ENCODE peak calls at places on chromosomes 12 and 14, in seven cellular contexts. H, S, V, B, A, T and P are unnamed samples.

GRCh38 chr12:108839011-108839889 is 18.1 kb downstream of the SSH1 start:
- DNase-seq in H (peak), S (peak), V (peak), B (peak), A (no peak), T (no peak), P (no peak)

GRCh38 chr14:58774531-58774930 is 136.8 kb downstream of the DACT1 start:
- DNase-seq in H (no peak), S (no peak), V (no peak), B (no peak), A (no peak), T (no peak), P (no peak)

GRCh38 chr12:15987696-15988095 is 76.6 kb downstream of the DERA start:
- DNase-seq in H (peak), S (no peak), V (no peak), B (no peak), A (no peak), T (no peak), P (no peak)

GRCh38 chr14:94364037-94364436 is 24.4 kb downstream of the SERPINA1 start:
- DNase-seq in H (no peak), S (no peak), V (no peak), B (no peak), A (no peak), T (no peak), P (no peak)

GRCh38 chr12:8678661-8679111 is 16.1 kb upstream of the MFAP5 start:
- DNase-seq in H (no peak), S (no peak), V (peak), B (no peak), A (no peak), T (no peak), P (no peak)

GRCh38 chr12:122089080-122089479 is 10.5 kb downstream of the MLXIP start:
- DNase-seq in H (no peak), S (no peak), V (no peak), B (no peak), A (no peak), T (no peak), P (no peak)

GRCh38 chr12:124646385-124647230 is 79.2 kb upstream of the NCOR2 start:
- DNase-seq in H (no peak), S (no peak), V (no peak), B (no peak), A (no peak), T (no peak), P (no peak)

GRCh38 chr12:12922191-12922616 is 29.8 kb downstream of the GPRC5D start:
- DNase-seq in H (no peak), S (no peak), V (no peak), B (peak), A (no peak), T (no peak), P (no peak)

GRCh38 chr12:105020241-105020962 is 34.3 kb downstream of the NOPCHAP1 start:
- DNase-seq in H (no peak), S (no peak), V (no peak), B (no peak), A (no peak), T (no peak), P (no peak)

GRCh38 chr12:52585951-52586350 is 12.3 kb upstream of the KRT74 start:
- DNase-seq in H (no peak), S (no peak), V (no peak), B (no peak), A (no peak), T (no peak), P (no peak)

GRCh38 chr12:57523706-57524614 is 1.3 kb downstream of the MBD6 start:
- DNase-seq in H (no peak), S (no peak), V (no peak), B (no peak), A (no peak), T (peak), P (no peak)

GRCh38 chr12:75641031-75641780 is 129.8 kb upstream of the KRR1 start:
- DNase-seq in H (no peak), S (no peak), V (no peak), B (peak), A (no peak), T (peak), P (no peak)

GRCh38 chr12:124498178-124498869 is 69.1 kb downstream of the NCOR2 start:
- DNase-seq in H (peak), S (peak), V (no peak), B (peak), A (no peak), T (no peak), P (no peak)

GRCh38 chr14:49977126-49977841 is 84.4 kb downstream of the ARF6 start:
- DNase-seq in H (no peak), S (no peak), V (no peak), B (no peak), A (no peak), T (peak), P (no peak)

GRCh38 chr12:111991946-111992345 is 21.0 kb downstream of the TMEM116 start:
- DNase-seq in H (no peak), S (no peak), V (no peak), B (peak), A (no peak), T (no peak), P (no peak)

GRCh38 chr14:80679273-80679672 is 262.3 kb downstream of the CEP128 start:
- DNase-seq in H (no peak), S (no peak), V (no peak), B (no peak), A (no peak), T (no peak), P (no peak)

GRCh38 chr12:109740694-109741245 is 27.1 kb downstream of the FAM222A start:
- DNase-seq in H (peak), S (peak), V (no peak), B (no peak), A (no peak), T (no peak), P (no peak)

GRCh38 chr14:103687712-103688111 is 27.5 kb downstream of the XRCC3 start:
- DNase-seq in H (no peak), S (peak), V (no peak), B (no peak), A (no peak), T (no peak), P (no peak)

GRCh38 chr12:87988534-87988933 is 40.7 kb downstream of the C12orf50 start:
- DNase-seq in H (no peak), S (no peak), V (no peak), B (no peak), A (no peak), T (no peak), P (no peak)

GRCh38 chr14:99001241-99001640 is 270.8 kb downstream of the BCL11B start:
- DNase-seq in H (no peak), S (no peak), V (no peak), B (no peak), A (no peak), T (no peak), P (no peak)

GRCh38 chr12:124211753-124212152 is 83.1 kb upstream of the RFLNA start:
- DNase-seq in H (no peak), S (no peak), V (no peak), B (no peak), A (no peak), T (no peak), P (no peak)

GRCh38 chr12:117742721-117743120 is 226.1 kb downstream of the KSR2 start:
- DNase-seq in H (no peak), S (no peak), V (no peak), B (no peak), A (no peak), T (no peak), P (no peak)

GRCh38 chr14:102255401-102256190 is 49.4 kb downstream of the MOK start:
- DNase-seq in H (peak), S (peak), V (no peak), B (peak), A (no peak), T (no peak), P (no peak)

DNA sequence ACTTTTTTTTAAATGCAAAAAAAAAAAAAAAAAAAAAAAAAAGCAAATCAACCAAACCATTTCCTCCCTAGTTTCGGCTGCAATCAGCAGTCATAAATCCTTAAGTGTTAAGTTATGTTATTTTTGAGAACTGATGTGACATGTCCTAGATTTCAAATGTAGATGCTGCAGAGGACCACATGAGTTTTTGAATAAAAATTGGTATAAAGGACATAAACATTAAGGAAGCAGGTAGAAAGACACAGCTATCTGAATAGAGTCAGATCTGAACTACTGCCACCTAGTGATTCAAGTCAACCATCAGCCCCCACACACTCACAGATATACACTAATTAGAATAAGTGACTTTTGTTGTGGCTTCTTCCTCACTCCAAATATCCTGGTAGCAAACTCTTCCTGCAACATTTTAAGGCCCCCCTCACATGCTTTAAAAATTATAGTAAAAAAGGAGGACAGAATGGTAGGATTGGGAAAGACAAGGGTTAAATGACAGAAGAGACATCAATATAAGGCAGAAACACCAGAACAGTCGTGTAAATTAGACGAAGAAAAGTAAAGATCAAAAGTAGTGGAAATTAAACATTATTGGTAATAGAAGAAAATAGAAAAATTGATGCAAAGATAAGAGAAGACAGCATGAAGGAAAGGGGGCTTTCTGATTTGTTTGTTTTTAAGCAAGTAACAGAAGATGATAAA is 394.5 kb upstream of the ATP2B1 start:
- DNase-seq in H (no peak), S (peak), V (no peak), B (peak), A (no peak), T (peak), P (no peak)
- TF ChIP-seq CTCF in H (peak), S (peak), V (peak), B (peak), A (no peak), T (peak), P (peak)

DNA sequence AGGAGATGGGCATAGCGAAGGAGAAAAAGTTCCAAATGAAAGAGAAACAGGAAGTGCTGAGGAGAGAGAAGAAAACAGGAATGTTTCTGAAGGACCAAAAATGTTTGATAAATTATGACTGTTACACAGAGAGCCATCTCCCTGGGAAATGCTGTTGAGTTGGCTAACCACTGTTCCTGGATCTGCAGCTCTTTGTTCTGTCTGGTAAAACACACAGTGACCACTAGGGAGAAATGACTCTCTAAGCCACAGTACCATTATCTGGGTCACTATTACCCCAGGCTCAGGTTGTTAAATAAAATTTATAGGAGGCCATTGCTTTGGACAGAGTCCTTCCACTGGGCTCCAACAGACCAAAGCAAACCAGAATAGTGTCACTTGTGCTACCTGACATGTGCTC is 219.3 kb downstream of the CRADD start:
- DNase-seq in H (no peak), S (no peak), V (no peak), B (peak), A (no peak), T (peak), P (no peak)
- TF ChIP-seq CTCF in H (no peak), S (peak), V (no peak), B (peak), A (no peak), T (no peak), P (no peak)

GRCh38 chr14:51581017-51581881 is 70.5 kb upstream of the FRMD6 start:
- DNase-seq in H (no peak), S (no peak), V (peak), B (peak), A (no peak), T (no peak), P (no peak)

GRCh38 chr14:51576899-51577298 is 74.8 kb upstream of the FRMD6 start:
- DNase-seq in H (no peak), S (no peak), V (no peak), B (peak), A (no peak), T (no peak), P (no peak)

GRCh38 chr14:51578853-51579252 is 72.9 kb upstream of the FRMD6 start:
- DNase-seq in H (no peak), S (no peak), V (no peak), B (no peak), A (no peak), T (no peak), P (no peak)

GRCh38 chr14:51582437-51582836 is 69.3 kb upstream of the FRMD6 start:
- DNase-seq in H (no peak), S (no peak), V (no peak), B (peak), A (no peak), T (no peak), P (no peak)
- TF ChIP-seq CTCF in H (no peak), S (no peak), V (no peak), B (no peak), A (no peak), T (no peak), P (no peak)

DNA sequence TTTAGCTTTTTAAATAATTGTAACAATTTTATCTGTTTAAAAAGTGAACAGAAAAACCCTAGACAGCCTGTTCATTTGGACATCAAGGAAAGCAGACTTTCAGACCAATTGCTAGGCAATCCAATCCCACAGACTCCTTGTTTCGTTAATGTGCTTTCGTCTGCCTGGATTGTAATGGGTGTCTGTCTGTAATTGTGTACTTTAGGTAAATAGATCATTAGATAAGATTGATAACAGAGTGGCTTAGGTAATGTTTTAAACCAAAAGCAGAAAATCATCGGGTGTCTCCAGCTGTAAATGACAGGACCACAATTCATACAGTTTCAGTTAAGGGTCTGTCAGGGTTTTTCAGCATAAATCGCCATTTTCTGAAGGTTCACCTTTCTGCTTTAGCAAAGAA is 19.7 kb downstream of the CCDC60 start:
- DNase-seq in H (no peak), S (no peak), V (no peak), B (no peak), A (no peak), T (no peak), P (no peak)
- TF ChIP-seq CTCF in H (no peak), S (no peak), V (no peak), B (no peak), A (no peak), T (no peak), P (no peak)

GRCh38 chr12:110940296-110940695 is 19.9 kb upstream of the MYL2 start:
- DNase-seq in H (no peak), S (no peak), V (no peak), B (no peak), A (no peak), T (no peak), P (no peak)

GRCh38 chr12:110935588-110935987 is 15.2 kb upstream of the MYL2 start:
- DNase-seq in H (no peak), S (no peak), V (no peak), B (no peak), A (no peak), T (no peak), P (no peak)

GRCh38 chr12:110934093-110934852 is 13.9 kb upstream of the MYL2 start:
- DNase-seq in H (no peak), S (peak), V (no peak), B (no peak), A (no peak), T (no peak), P (no peak)

GRCh38 chr12:110936367-110937103 is 16.2 kb upstream of the MYL2 start:
- DNase-seq in H (no peak), S (no peak), V (no peak), B (no peak), A (no peak), T (no peak), P (no peak)

GRCh38 chr12:110937104-110937641 is 16.8 kb upstream of the MYL2 start:
- DNase-seq in H (peak), S (peak), V (no peak), B (peak), A (no peak), T (peak), P (peak)
- TF ChIP-seq CTCF in H (peak), S (peak), V (peak), B (peak), A (no peak), T (peak), P (peak)

GRCh38 chr12:130013771-130014484 is 110.1 kb upstream of the TMEM132D start:
- DNase-seq in H (no peak), S (peak), V (no peak), B (no peak), A (no peak), T (peak), P (peak)
- TF ChIP-seq CTCF in H (peak), S (peak), V (peak), B (peak), A (no peak), T (peak), P (peak)